ENCODE peak calls at places on chromosomes 16 and 17, in seven cellular contexts. B is cardiac muscle cell, Z is fibroblast of villous mesenchyme, T is heart left ventricle, O is AG04450, Y is colonic mucosa, U is endothelial cell. S is an unnamed sample.
A peak's percentile ranks its signal among the peaks of the same experiment; 100 is the strongest.

GRCh38 chr17:36055921-36056320 is 8.2 kb upstream of the CCL18 start:
- DNase-seq in Y (no peak), U (no peak), T (no peak), O (no peak), Z (no peak), B (no peak), S (no peak)

GRCh38 chr16:10744370-10745030 is 858 bp downstream of the NUBP1 start:
- DNase-seq in B (no peak), Z (peak; percentile 53), T (peak; percentile 40), Y (no peak), U (no peak), O (no peak), S (peak; percentile 51)

GRCh38 chr17:73400915-73401545 is 89.2 kb upstream of the CDC42EP4 start:
- DNase-seq in Y (no peak), U (no peak), Z (no peak), B (no peak), O (no peak), T (no peak), S (no peak)

GRCh38 chr17:31724619-31725018 is 134.4 kb downstream of the COPRS start:
- DNase-seq in Z (peak; percentile 74), Y (no peak), O (no peak), U (no peak), B (no peak), T (no peak), S (peak; percentile 50)

GRCh38 chr17:50458290-50458689 is 10.4 kb downstream of the CHAD start:
- DNase-seq in U (no peak), T (no peak), Z (no peak), O (no peak), B (no peak), Y (no peak), S (no peak)

GRCh38 chr17:3792481-3792880 is 8.5 kb downstream of the ITGAE start:
- DNase-seq in U (no peak), B (no peak), T (no peak), Z (no peak), Y (no peak), O (no peak), S (no peak)

GRCh38 chr16:67963325-67964321 is 4.8 kb downstream of the SLC12A4 start:
- DNase-seq in Y (no peak), T (peak; percentile 51), O (no peak), U (no peak), Z (no peak), B (peak; percentile 52), S (no peak)

GRCh38 chr17:59287887-59288286 is 43.6 kb upstream of the YPEL2 start:
- DNase-seq in Z (no peak), Y (no peak), T (no peak), O (no peak), U (no peak), B (no peak), S (no peak)

GRCh38 chr17:9432867-9433495 is 142.6 kb downstream of the STX8 start:
- DNase-seq in T (no peak), Z (peak; percentile 47), Y (no peak), B (no peak), O (no peak), U (no peak), S (peak; percentile 10)

GRCh38 chr17:15502315-15503112 is 35.1 kb upstream of the CDRT4 start:
- DNase-seq in B (peak; percentile 84), T (peak; percentile 91), Y (peak; percentile 86), Z (peak; percentile 90), O (peak; percentile 83), U (peak; percentile 92), S (peak; percentile 90)

GRCh38 chr16:50305441-50306061 is 39.2 kb downstream of the ADCY7 start:
- DNase-seq in Z (no peak), Y (no peak), T (peak; percentile 15), O (no peak), B (no peak), U (no peak), S (no peak)

GRCh38 chr17:75061055-75061438 is 14.0 kb downstream of the KCTD2 start:
- DNase-seq in Y (no peak), Z (no peak), U (no peak), T (no peak), B (no peak), O (no peak), S (no peak)

GRCh38 chr17:75060434-75061054 is 13.5 kb downstream of the KCTD2 start:
- DNase-seq in U (no peak), B (no peak), Y (no peak), Z (no peak), T (peak; percentile 35), O (no peak), S (no peak)

GRCh38 chr17:75061618-75062017 is 14.6 kb downstream of the KCTD2 start:
- DNase-seq in U (no peak), Z (no peak), B (no peak), T (no peak), O (no peak), Y (no peak), S (no peak)

GRCh38 chr17:75063201-75063600 is 16.2 kb downstream of the KCTD2 start:
- DNase-seq in O (no peak), T (no peak), Y (no peak), B (no peak), U (no peak), Z (no peak), S (no peak)

GRCh38 chr17:75059369-75060345 is 12.6 kb downstream of the KCTD2 start:
- DNase-seq in O (peak; percentile 54), U (no peak), T (peak; percentile 53), Y (no peak), Z (peak; percentile 85), B (no peak), S (peak; percentile 74)
- TF ChIP-seq CTCF in O (peak; percentile 65), U (no peak), T (peak; percentile 32), Y (no peak), Z (peak; percentile 54), B (peak; percentile 54), S (peak; percentile 73)

GRCh38 chr17:76264755-76265623 is at the start of gene UBALD2:
- DNase-seq in Y (peak; percentile 99), B (peak; percentile 98), T (peak; percentile 99), Z (peak; percentile 100), O (peak; percentile 100), U (peak; percentile 99), S (peak; percentile 100)
- TF ChIP-seq CTCF in Y (no peak), B (no peak), T (no peak), Z (no peak), O (no peak), U (no peak), S (no peak)

GRCh38 chr17:81805707-81806460 is 1.9 kb downstream of the GCGR start:
- DNase-seq in Z (no peak), Y (no peak), U (no peak), B (no peak), T (no peak), O (no peak), S (no peak)

GRCh38 chr17:81807210-81807719 is 3.3 kb downstream of the GCGR start:
- DNase-seq in O (no peak), U (no peak), Z (no peak), Y (no peak), B (no peak), T (no peak), S (no peak)

GRCh38 chr17:81804559-81805399 is 829 bp downstream of the GCGR start:
- DNase-seq in B (no peak), Y (no peak), O (no peak), U (no peak), Z (no peak), T (no peak), S (no peak)

GRCh38 chr17:81807839-81808238 is 3.9 kb downstream of the GCGR start:
- DNase-seq in U (no peak), Z (no peak), O (no peak), B (no peak), T (no peak), Y (no peak), S (no peak)

DNA sequence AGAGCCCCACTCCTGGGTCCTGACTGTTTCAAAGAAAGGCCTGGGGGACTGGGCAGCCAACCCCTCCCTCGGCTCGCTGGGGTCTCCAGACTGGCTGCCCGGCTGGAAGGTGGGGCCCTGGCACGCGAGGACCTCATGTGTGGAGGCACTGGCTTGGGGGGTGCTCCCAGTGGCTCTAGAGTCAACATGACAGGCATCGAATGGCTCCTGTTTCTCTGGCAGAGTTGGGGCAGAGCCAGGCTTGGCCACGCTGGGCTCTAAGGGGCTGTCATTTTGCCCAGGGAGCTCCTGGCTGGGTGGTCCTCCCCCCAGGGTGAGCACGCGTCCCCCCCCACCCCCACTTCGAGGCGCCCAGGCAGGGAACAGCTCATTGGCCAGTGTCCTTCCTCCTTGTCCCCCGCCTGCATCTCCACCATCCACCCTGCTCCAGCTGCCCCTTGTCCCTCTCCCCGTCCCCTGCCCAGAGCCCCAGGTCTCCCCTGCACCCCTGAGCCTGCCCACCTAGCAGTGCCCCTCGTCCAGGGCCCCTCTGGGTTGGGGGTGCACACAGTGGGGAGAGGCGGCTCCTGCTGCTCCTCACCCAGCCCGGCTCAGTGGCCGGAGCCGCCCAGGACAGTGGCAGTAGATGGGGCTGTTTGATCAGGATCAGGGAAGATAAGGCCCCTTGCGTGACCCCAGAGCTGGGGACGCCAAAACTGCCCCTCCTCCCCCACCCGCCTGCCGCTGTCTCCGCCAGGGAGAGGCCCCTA is 2.7 kb downstream of the GCGR start:
- DNase-seq in O (no peak), B (no peak), Y (no peak), T (no peak), Z (no peak), U (no peak), S (no peak)
- TF ChIP-seq CTCF in O (no peak), B (no peak), Y (no peak), T (no peak), Z (no peak), U (no peak), S (no peak)

GRCh38 chr16:29791845-29792797 is 1.6 kb downstream of the KIF22 start:
- DNase-seq in T (no peak), O (no peak), Y (no peak), Z (no peak), U (no peak), B (no peak), S (no peak)

GRCh38 chr16:29790949-29791844 is 646 bp downstream of the KIF22 start:
- DNase-seq in Z (no peak), B (no peak), O (no peak), U (no peak), T (no peak), Y (no peak), S (no peak)

GRCh38 chr16:29790183-29790948 is at the start of gene KIF22:
- DNase-seq in U (peak; percentile 99), T (peak; percentile 100), B (peak; percentile 100), Y (peak; percentile 100), O (peak; percentile 98), Z (peak; percentile 99), S (peak; percentile 98)

GRCh38 chr16:29794231-29794710 is 3.7 kb downstream of the KIF22 start:
- DNase-seq in U (no peak), O (no peak), Y (no peak), T (no peak), Z (no peak), B (no peak), S (no peak)

GRCh38 chr16:29789775-29790182 is 772 bp upstream of the KIF22 start:
- DNase-seq in T (no peak), B (no peak), U (no peak), Y (no peak), O (no peak), Z (no peak), S (no peak)
- TF ChIP-seq CTCF in T (no peak), B (no peak), U (no peak), Y (no peak), O (no peak), Z (no peak), S (no peak)

S was measured in HFFc6.